ENCODE peak calls at places on chromosomes 13 and 19, in seven cellular contexts. U, K, F, Q, X, D and T are unnamed samples.

GRCh38 chr13:110327036-110327790 is 20.1 kb downstream of the COL4A2 start:
- DNase-seq in U (no peak), D (no peak), X (no peak), Q (no peak), K (no peak), F (no peak), T (no peak)

GRCh38 chr19:32392946-32393345 is 12.6 kb upstream of the DPY19L3 start:
- DNase-seq in D (no peak), U (no peak), Q (no peak), X (no peak), K (no peak), F (no peak), T (no peak)

GRCh38 chr13:99431927-99432636 is 69.2 kb upstream of the TM9SF2 start:
- DNase-seq in D (peak), Q (no peak), K (no peak), F (no peak), X (no peak), U (no peak), T (no peak)

GRCh38 chr13:46962286-46962941 is 65.6 kb upstream of the HTR2A start:
- DNase-seq in X (no peak), D (no peak), Q (no peak), K (no peak), F (no peak), U (no peak), T (no peak)

GRCh38 chr19:18733196-18733647 is 49.7 kb downstream of the CRTC1 start:
- DNase-seq in X (no peak), K (no peak), U (no peak), D (no peak), F (no peak), Q (peak), T (no peak)

GRCh38 chr19:56155124-56155687 is 14.1 kb downstream of the ZNF444 start:
- DNase-seq in X (peak), K (no peak), U (no peak), D (no peak), F (peak), Q (no peak), T (peak)

GRCh38 chr19:5929646-5930045 is 15.6 kb downstream of the CAPS start:
- DNase-seq in Q (no peak), D (no peak), X (no peak), U (no peak), K (no peak), F (no peak), T (no peak)

GRCh38 chr13:30790592-30790991 is 55.2 kb downstream of the ALOX5AP start:
- DNase-seq in X (no peak), Q (no peak), D (no peak), K (no peak), U (no peak), F (no peak), T (no peak)

GRCh38 chr13:50494110-50494509 is 349.4 kb downstream of the DLEU7 start:
- DNase-seq in Q (no peak), X (no peak), D (no peak), F (no peak), K (no peak), U (no peak), T (no peak)

GRCh38 chr19:5987077-5987818 is 9.3 kb upstream of the RANBP3 start:
- DNase-seq in X (peak), F (no peak), Q (peak), U (peak), K (peak), D (peak), T (peak)

GRCh38 chr13:50993908-50994307 is 84.3 kb downstream of the RNASEH2B start:
- DNase-seq in D (no peak), Q (no peak), U (no peak), X (no peak), K (no peak), F (no peak), T (no peak)

GRCh38 chr19:5293607-5294089 is 47.0 kb downstream of the PTPRS start:
- DNase-seq in K (no peak), Q (no peak), D (no peak), X (no peak), U (no peak), F (peak), T (no peak)

GRCh38 chr13:82802528-82802927 is 1079.7 kb downstream of the SLITRK1 start:
- DNase-seq in U (no peak), K (no peak), D (no peak), F (no peak), Q (no peak), X (no peak), T (no peak)

GRCh38 chr19:4456566-4456842 is 1.1 kb downstream of the UBXN6 start:
- DNase-seq in K (no peak), U (no peak), F (no peak), X (no peak), Q (no peak), D (no peak), T (no peak)

GRCh38 chr13:44668707-44669106 is 92.6 kb upstream of the TSC22D1 start:
- DNase-seq in X (no peak), F (no peak), U (no peak), Q (peak), K (no peak), D (no peak), T (no peak)

GRCh38 chr13:97583884-97584497 is 150.0 kb downstream of the RAP2A start:
- DNase-seq in D (no peak), K (no peak), F (no peak), X (no peak), U (no peak), Q (no peak), T (no peak)

GRCh38 chr13:98664047-98664446 is 87.1 kb upstream of the STK24 start:
- DNase-seq in Q (no peak), D (no peak), K (no peak), X (peak), U (peak), F (no peak), T (no peak)

GRCh38 chr19:32406161-32407003 is 812 bp downstream of the DPY19L3 start:
- DNase-seq in F (peak), K (no peak), X (no peak), Q (no peak), U (no peak), D (no peak), T (no peak)

GRCh38 chr19:16288544-16288943 is 36.1 kb upstream of the KLF2 start:
- DNase-seq in X (no peak), K (no peak), F (no peak), D (no peak), Q (no peak), U (no peak), T (no peak)

GRCh38 chr13:88945793-88946192 is 1274.6 kb downstream of the SLITRK5 start:
- DNase-seq in F (no peak), Q (no peak), D (no peak), K (no peak), X (no peak), U (no peak), T (no peak)

GRCh38 chr13:103255587-103256301 is 189.5 kb upstream of the SLC10A2 start:
- DNase-seq in K (no peak), F (no peak), D (no peak), U (no peak), Q (no peak), X (no peak), T (no peak)

GRCh38 chr19:51407631-51408131 is 9.8 kb downstream of the SIGLEC10 start:
- DNase-seq in Q (no peak), D (peak), X (no peak), U (no peak), K (no peak), F (no peak), T (peak)

GRCh38 chr13:109369357-109370052 is 416.9 kb downstream of the IRS2 start:
- DNase-seq in X (no peak), U (no peak), F (no peak), Q (no peak), D (no peak), K (no peak), T (no peak)

GRCh38 chr13:50598338-50598737 is 245.2 kb downstream of the DLEU7 start:
- DNase-seq in X (no peak), K (no peak), Q (no peak), U (no peak), D (no peak), F (no peak), T (no peak)

GRCh38 chr13:74052402-74052928 is 81.7 kb downstream of the KLF12 start:
- DNase-seq in K (no peak), X (no peak), F (no peak), U (no peak), Q (no peak), D (no peak), T (no peak)